ENCODE peak calls at places on chromosomes 11 and 22, in seven cellular contexts. One of them, this sample, is unnamed.
A peak's percentile ranks its signal among the peaks of the same experiment; 100 is the strongest.

GRCh38 chr11:2137202-2138071 is 1.8 kb downstream of the IGF2 start:
- DNase-seq in H1: no peak
- DNase-seq in mammary epithelial cell: peak; percentile 20
- DNase-seq in OCI-LY7: no peak
- DNase-seq in A673: no peak
- DNase-seq in tibial nerve: peak; percentile 59
- DNase-seq in right lobe of liver: peak; percentile 82
- DNase-seq in this sample: peak; percentile 89

GRCh38 chr22:41779889-41780505 is 20.5 kb upstream of the CCDC134 start:
- DNase-seq in mammary epithelial cell: no peak
- DNase-seq in A673: no peak
- DNase-seq in H1: no peak
- DNase-seq in tibial nerve: no peak
- DNase-seq in right lobe of liver: no peak
- DNase-seq in OCI-LY7: no peak
- DNase-seq in this sample: no peak

GRCh38 chr11:27234043-27234668 is 128.9 kb downstream of the CCDC34 start:
- DNase-seq in tibial nerve: peak; percentile 38
- DNase-seq in OCI-LY7: peak; percentile 82
- DNase-seq in H1: no peak
- DNase-seq in right lobe of liver: no peak
- DNase-seq in mammary epithelial cell: peak; percentile 80
- DNase-seq in A673: peak; percentile 98
- DNase-seq in this sample: no peak

GRCh38 chr22:40418366-40419201 is 48.2 kb downstream of the SGSM3 start:
- DNase-seq in mammary epithelial cell: no peak
- DNase-seq in H1: no peak
- DNase-seq in A673: peak; percentile 76
- DNase-seq in right lobe of liver: no peak
- DNase-seq in tibial nerve: no peak
- DNase-seq in OCI-LY7: peak; percentile 86
- DNase-seq in this sample: peak; percentile 89

GRCh38 chr11:12942157-12942556 is 67.0 kb upstream of the RASSF10 start:
- DNase-seq in right lobe of liver: no peak
- DNase-seq in OCI-LY7: no peak
- DNase-seq in mammary epithelial cell: no peak
- DNase-seq in A673: no peak
- DNase-seq in H1: no peak
- DNase-seq in tibial nerve: no peak
- DNase-seq in this sample: no peak

GRCh38 chr11:113387605-113388211 is at the start of gene ANKK1:
- DNase-seq in tibial nerve: no peak
- DNase-seq in A673: no peak
- DNase-seq in right lobe of liver: no peak
- DNase-seq in mammary epithelial cell: no peak
- DNase-seq in OCI-LY7: no peak
- DNase-seq in H1: peak; percentile 41
- DNase-seq in this sample: no peak

GRCh38 chr11:17224727-17225126 is 16.9 kb upstream of the PIK3C2A start:
- DNase-seq in H1: no peak
- DNase-seq in tibial nerve: no peak
- DNase-seq in mammary epithelial cell: no peak
- DNase-seq in A673: no peak
- DNase-seq in right lobe of liver: no peak
- DNase-seq in OCI-LY7: no peak
- DNase-seq in this sample: no peak

GRCh38 chr11:96388891-96389603 is 665 bp downstream of the CCDC82 start:
- DNase-seq in A673: no peak
- DNase-seq in OCI-LY7: peak; percentile 62
- DNase-seq in right lobe of liver: no peak
- DNase-seq in mammary epithelial cell: no peak
- DNase-seq in H1: peak; percentile 36
- DNase-seq in tibial nerve: no peak
- DNase-seq in this sample: no peak

GRCh38 chr11:61796127-61796526 is 3.4 kb downstream of the FEN1 start:
- DNase-seq in OCI-LY7: no peak
- DNase-seq in right lobe of liver: peak; percentile 40
- DNase-seq in mammary epithelial cell: no peak
- DNase-seq in H1: no peak
- DNase-seq in tibial nerve: no peak
- DNase-seq in A673: no peak
- DNase-seq in this sample: no peak

GRCh38 chr11:12587333-12587997 is 86.8 kb upstream of the TEAD1 start:
- DNase-seq in tibial nerve: no peak
- DNase-seq in H1: no peak
- DNase-seq in right lobe of liver: no peak
- DNase-seq in mammary epithelial cell: peak; percentile 68
- DNase-seq in A673: peak; percentile 35
- DNase-seq in OCI-LY7: no peak
- DNase-seq in this sample: no peak

GRCh38 chr11:115677190-115677589 is 173.0 kb upstream of the CADM1 start:
- DNase-seq in right lobe of liver: no peak
- DNase-seq in tibial nerve: no peak
- DNase-seq in mammary epithelial cell: no peak
- DNase-seq in A673: no peak
- DNase-seq in H1: no peak
- DNase-seq in OCI-LY7: no peak
- DNase-seq in this sample: no peak

GRCh38 chr22:40463017-40463631 is 92.7 kb downstream of the SGSM3 start:
- DNase-seq in right lobe of liver: no peak
- DNase-seq in H1: no peak
- DNase-seq in mammary epithelial cell: no peak
- DNase-seq in tibial nerve: no peak
- DNase-seq in OCI-LY7: peak; percentile 80
- DNase-seq in A673: no peak
- DNase-seq in this sample: no peak

GRCh38 chr11:7314811-7315604 is 63.3 kb downstream of the SYT9 start:
- DNase-seq in right lobe of liver: no peak
- DNase-seq in tibial nerve: no peak
- DNase-seq in OCI-LY7: no peak
- DNase-seq in H1: no peak
- DNase-seq in mammary epithelial cell: no peak
- DNase-seq in A673: no peak
- DNase-seq in this sample: no peak

GRCh38 chr22:24106385-24107381 is 74.6 kb upstream of the SUSD2 start:
- DNase-seq in OCI-LY7: peak; percentile 45
- DNase-seq in A673: peak; percentile 9
- DNase-seq in mammary epithelial cell: no peak
- DNase-seq in tibial nerve: no peak
- DNase-seq in right lobe of liver: no peak
- DNase-seq in H1: no peak
- DNase-seq in this sample: no peak

GRCh38 chr11:134488913-134489312 is 76.9 kb upstream of the B3GAT1 start:
- DNase-seq in OCI-LY7: no peak
- DNase-seq in H1: no peak
- DNase-seq in A673: no peak
- DNase-seq in right lobe of liver: no peak
- DNase-seq in mammary epithelial cell: no peak
- DNase-seq in tibial nerve: no peak
- DNase-seq in this sample: no peak

GRCh38 chr22:22229683-22230420 is 14.7 kb upstream of the VPREB1 start:
- DNase-seq in A673: no peak
- DNase-seq in mammary epithelial cell: no peak
- DNase-seq in right lobe of liver: no peak
- DNase-seq in OCI-LY7: no peak
- DNase-seq in tibial nerve: no peak
- DNase-seq in H1: no peak
- DNase-seq in this sample: no peak

GRCh38 chr11:59175104-59175503 is 3.2 kb downstream of the DTX4 start:
- DNase-seq in tibial nerve: no peak
- DNase-seq in mammary epithelial cell: no peak
- DNase-seq in OCI-LY7: no peak
- DNase-seq in H1: no peak
- DNase-seq in A673: no peak
- DNase-seq in right lobe of liver: no peak
- DNase-seq in this sample: no peak

GRCh38 chr11:133047036-133047800 is 485.1 kb downstream of the OPCML start:
- DNase-seq in OCI-LY7: no peak
- DNase-seq in H1: no peak
- DNase-seq in tibial nerve: no peak
- DNase-seq in right lobe of liver: no peak
- DNase-seq in A673: no peak
- DNase-seq in mammary epithelial cell: no peak
- DNase-seq in this sample: no peak

GRCh38 chr11:9461760-9462134 is 935 bp downstream of the ZNF143 start:
- DNase-seq in right lobe of liver: no peak
- DNase-seq in H1: no peak
- DNase-seq in A673: no peak
- DNase-seq in mammary epithelial cell: peak; percentile 17
- DNase-seq in OCI-LY7: peak; percentile 49
- DNase-seq in tibial nerve: no peak
- DNase-seq in this sample: no peak

GRCh38 chr22:45316796-45317526 is 7.2 kb downstream of the FAM118A start:
- DNase-seq in OCI-LY7: no peak
- DNase-seq in mammary epithelial cell: no peak
- DNase-seq in H1: no peak
- DNase-seq in A673: no peak
- DNase-seq in tibial nerve: peak; percentile 31
- DNase-seq in right lobe of liver: no peak
- DNase-seq in this sample: no peak

GRCh38 chr22:30340911-30341685 is 14.4 kb upstream of the TBC1D10A start:
- DNase-seq in H1: no peak
- DNase-seq in tibial nerve: no peak
- DNase-seq in mammary epithelial cell: no peak
- DNase-seq in A673: no peak
- DNase-seq in right lobe of liver: no peak
- DNase-seq in OCI-LY7: no peak
- DNase-seq in this sample: no peak

GRCh38 chr11:70244698-70245097 is 25.8 kb upstream of the PPFIA1 start:
- DNase-seq in OCI-LY7: no peak
- DNase-seq in A673: no peak
- DNase-seq in mammary epithelial cell: peak; percentile 47
- DNase-seq in tibial nerve: no peak
- DNase-seq in right lobe of liver: no peak
- DNase-seq in H1: no peak
- DNase-seq in this sample: no peak

GRCh38 chr22:20188567-20188877 is 37.7 kb upstream of the CCDC188 start:
- DNase-seq in A673: no peak
- DNase-seq in OCI-LY7: no peak
- DNase-seq in mammary epithelial cell: no peak
- DNase-seq in right lobe of liver: no peak
- DNase-seq in H1: no peak
- DNase-seq in tibial nerve: no peak
- DNase-seq in this sample: no peak
- H3K4me3 ChIP-seq in A673: no peak overlapping the region
- H3K4me3 ChIP-seq in OCI-LY7: no peak overlapping the region
- H3K4me3 ChIP-seq in mammary epithelial cell: no peak overlapping the region
- H3K4me3 ChIP-seq in right lobe of liver: no peak overlapping the region
- H3K4me3 ChIP-seq in H1: no peak overlapping the region
- H3K4me3 ChIP-seq in tibial nerve: no peak overlapping the region
- H3K4me3 ChIP-seq in this sample: no peak overlapping the region

GRCh38 chr11:125949271-125950177 is 3.7 kb downstream of the VSIG10L2 start:
- DNase-seq in OCI-LY7: no peak
- DNase-seq in tibial nerve: no peak
- DNase-seq in A673: no peak
- DNase-seq in right lobe of liver: no peak
- DNase-seq in H1: no peak
- DNase-seq in mammary epithelial cell: no peak
- DNase-seq in this sample: no peak
- H3K4me3 ChIP-seq in OCI-LY7: no peak overlapping the region
- H3K4me3 ChIP-seq in tibial nerve: no peak overlapping the region
- H3K4me3 ChIP-seq in A673: no peak overlapping the region
- H3K4me3 ChIP-seq in right lobe of liver: no peak overlapping the region
- H3K4me3 ChIP-seq in H1: no peak overlapping the region
- H3K4me3 ChIP-seq in mammary epithelial cell: no peak overlapping the region
- H3K4me3 ChIP-seq in this sample: no peak overlapping the region

GRCh38 chr11:72615329-72615728 is 58.9 kb downstream of the PDE2A start:
- DNase-seq in H1: no peak
- DNase-seq in tibial nerve: no peak
- DNase-seq in mammary epithelial cell: no peak
- DNase-seq in right lobe of liver: no peak
- DNase-seq in A673: no peak
- DNase-seq in OCI-LY7: no peak
- DNase-seq in this sample: no peak
- H3K4me3 ChIP-seq in H1: no peak overlapping the region
- H3K4me3 ChIP-seq in tibial nerve: no peak overlapping the region
- H3K4me3 ChIP-seq in mammary epithelial cell: no peak overlapping the region
- H3K4me3 ChIP-seq in right lobe of liver: no peak overlapping the region
- H3K4me3 ChIP-seq in A673: no peak overlapping the region
- H3K4me3 ChIP-seq in OCI-LY7: no peak overlapping the region
- H3K4me3 ChIP-seq in this sample: no peak overlapping the region

GRCh38 chr22:29337631-29338284 is 22.3 kb upstream of the RASL10A start:
- DNase-seq in tibial nerve: no peak
- DNase-seq in mammary epithelial cell: no peak
- DNase-seq in OCI-LY7: no peak
- DNase-seq in right lobe of liver: no peak
- DNase-seq in A673: no peak
- DNase-seq in H1: no peak
- DNase-seq in this sample: no peak
- H3K4me3 ChIP-seq in tibial nerve: no peak overlapping the region
- H3K4me3 ChIP-seq in mammary epithelial cell: no peak overlapping the region
- H3K4me3 ChIP-seq in OCI-LY7: no peak overlapping the region
- H3K4me3 ChIP-seq in right lobe of liver: peak overlapping the region; percentile 9
- H3K4me3 ChIP-seq in A673: no peak overlapping the region
- H3K4me3 ChIP-seq in H1: no peak overlapping the region
- H3K4me3 ChIP-seq in this sample: no peak overlapping the region

DNA sequence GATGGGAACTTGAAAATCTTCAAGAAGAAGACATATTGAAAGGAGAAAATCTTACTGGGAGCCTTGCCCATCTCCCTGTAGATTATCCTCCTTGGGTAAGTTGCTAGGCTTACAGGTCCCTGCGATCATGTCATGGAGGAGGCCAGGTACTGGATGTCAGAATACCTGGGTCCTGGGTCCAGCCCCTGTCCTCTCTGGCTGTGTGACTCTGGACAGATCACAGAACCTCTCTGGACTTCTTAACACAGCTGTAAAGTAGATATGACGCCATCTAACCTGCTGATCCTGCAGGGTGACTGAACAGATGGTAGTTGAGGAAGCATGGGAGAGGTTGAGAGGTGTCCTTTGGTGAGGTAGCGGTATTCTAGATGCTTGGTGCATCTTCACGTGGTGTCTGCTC is 4.1 kb downstream of the TSKU start:
- DNase-seq in mammary epithelial cell: no peak
- DNase-seq in right lobe of liver: no peak
- DNase-seq in H1: no peak
- DNase-seq in A673: no peak
- DNase-seq in tibial nerve: no peak
- DNase-seq in OCI-LY7: no peak
- DNase-seq in this sample: no peak
- H3K4me3 ChIP-seq in mammary epithelial cell: no peak overlapping the region
- H3K4me3 ChIP-seq in right lobe of liver: peak overlapping the region; percentile 94
- H3K4me3 ChIP-seq in H1: no peak overlapping the region
- H3K4me3 ChIP-seq in A673: no peak overlapping the region
- H3K4me3 ChIP-seq in tibial nerve: no peak overlapping the region
- H3K4me3 ChIP-seq in OCI-LY7: no peak overlapping the region
- H3K4me3 ChIP-seq in this sample: no peak overlapping the region

DNA sequence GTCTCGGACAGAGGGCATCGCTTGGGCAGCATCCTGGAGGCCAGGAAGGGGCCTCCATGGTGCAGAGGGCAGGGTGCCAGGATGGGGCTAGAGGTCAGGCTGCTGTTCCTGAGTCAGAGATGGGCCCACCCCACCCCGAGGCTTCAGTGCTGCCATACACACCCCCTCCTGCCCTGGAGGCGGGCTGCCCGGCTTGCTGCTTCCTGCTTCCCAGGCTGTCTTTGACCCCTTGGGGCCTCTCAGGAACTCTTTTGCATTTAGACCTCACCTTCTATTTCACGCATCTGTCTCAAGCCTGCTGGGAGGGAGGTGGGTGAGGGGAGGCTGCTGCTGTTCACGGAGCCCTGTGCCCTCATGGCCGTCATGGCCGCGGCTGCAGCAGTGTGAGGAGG is 6.6 kb upstream of the GRAMD4 start:
- DNase-seq in tibial nerve: no peak
- DNase-seq in mammary epithelial cell: no peak
- DNase-seq in right lobe of liver: no peak
- DNase-seq in OCI-LY7: peak; percentile 78
- DNase-seq in A673: no peak
- DNase-seq in H1: no peak
- DNase-seq in this sample: no peak
- H3K4me3 ChIP-seq in tibial nerve: no peak overlapping the region
- H3K4me3 ChIP-seq in mammary epithelial cell: no peak overlapping the region
- H3K4me3 ChIP-seq in right lobe of liver: no peak overlapping the region
- H3K4me3 ChIP-seq in OCI-LY7: peak overlapping the region; percentile 71
- H3K4me3 ChIP-seq in A673: no peak overlapping the region
- H3K4me3 ChIP-seq in H1: no peak overlapping the region
- H3K4me3 ChIP-seq in this sample: no peak overlapping the region

This sample was measured in kidney.